ENCODE peak calls at places on chromosomes 3 and 15, in eight cellular contexts. R is mesothelial cell of epicardium, N is astrocyte, E is A549, K is chondrocyte, B is IMR-90, M is neural crest cell, J is colonic mucosa. P is an unnamed sample.

GRCh38 chr15:48856947-48857346 is 21.0 kb upstream of the EID1 start:
- DNase-seq in B (peak), M (no peak), N (peak), J (no peak), E (no peak), R (no peak), K (no peak), P (no peak)

GRCh38 chr3:17605032-17605431 is 137.4 kb downstream of the TBC1D5 start:
- DNase-seq in M (no peak), K (no peak), J (no peak), R (no peak), N (peak), E (peak), B (peak), P (no peak)

GRCh38 chr3:4355401-4356224 is 52.4 kb downstream of the SETMAR start:
- DNase-seq in E (no peak), B (no peak), M (no peak), R (peak), N (no peak), J (no peak), K (no peak), P (no peak)

GRCh38 chr3:15325228-15325627 is 7.2 kb downstream of the SH3BP5 start:
- DNase-seq in B (peak), N (peak), R (peak), K (no peak), J (no peak), M (no peak), E (no peak), P (no peak)

GRCh38 chr3:193190387-193190786 is 50.6 kb upstream of the PLAAT1 start:
- DNase-seq in E (peak), B (no peak), J (peak), R (no peak), N (peak), M (peak), K (no peak), P (no peak)

GRCh38 chr3:116059421-116060096 is 385.7 kb downstream of the LSAMP start:
- DNase-seq in K (no peak), J (no peak), B (peak), N (peak), M (no peak), R (no peak), E (peak), P (no peak)

GRCh38 chr3:46730819-46731218 is 13.2 kb upstream of the PRSS50 start:
- DNase-seq in M (no peak), J (no peak), K (no peak), N (no peak), R (no peak), E (no peak), B (no peak), P (no peak)

GRCh38 chr3:81416812-81417211 is 344.6 kb downstream of the GBE1 start:
- DNase-seq in N (no peak), M (no peak), E (no peak), J (no peak), B (no peak), K (no peak), R (no peak), P (no peak)

GRCh38 chr3:49867871-49868321 is 1.8 kb downstream of the CAMKV start:
- DNase-seq in K (no peak), B (peak), R (peak), M (peak), J (no peak), N (peak), E (peak), P (no peak)

GRCh38 chr3:129940086-129940485 is 34.4 kb upstream of the TRH start:
- DNase-seq in N (peak), J (no peak), M (no peak), R (no peak), E (no peak), K (no peak), B (no peak), P (no peak)

GRCh38 chr3:173395073-173395411 is 2.5 kb upstream of the NLGN1 start:
- DNase-seq in E (no peak), M (no peak), K (no peak), N (no peak), B (no peak), R (no peak), J (no peak), P (no peak)

GRCh38 chr3:133025546-133025945 is 12.6 kb upstream of the TMEM108 start:
- DNase-seq in J (no peak), R (no peak), M (no peak), K (no peak), E (no peak), N (no peak), B (no peak), P (no peak)

GRCh38 chr3:127959873-127960272 is 44.8 kb downstream of the KBTBD12 start:
- DNase-seq in M (peak), N (no peak), J (peak), E (peak), R (peak), B (peak), K (no peak), P (no peak)

GRCh38 chr15:33716025-33716424 is 252.3 kb upstream of the CHRM5 start:
- DNase-seq in K (no peak), N (no peak), E (no peak), M (no peak), J (no peak), R (no peak), B (no peak), P (no peak)

GRCh38 chr15:41836713-41837454 is 1.8 kb upstream of the PLA2G4B start:
- DNase-seq in R (no peak), E (no peak), J (no peak), N (no peak), K (no peak), B (no peak), M (no peak), P (no peak)

GRCh38 chr15:73338606-73339388 is 30.0 kb downstream of the HCN4 start:
- DNase-seq in R (no peak), N (no peak), E (no peak), K (no peak), M (no peak), J (no peak), B (no peak), P (no peak)

GRCh38 chr3:172648736-172649135 is 62.1 kb downstream of the NCEH1 start:
- DNase-seq in J (no peak), K (no peak), B (peak), R (no peak), N (no peak), M (no peak), E (no peak), P (no peak)

GRCh38 chr15:61500951-61501350 is 271.8 kb upstream of the RORA start:
- DNase-seq in M (no peak), N (no peak), K (no peak), E (no peak), R (no peak), J (no peak), B (no peak), P (no peak)

GRCh38 chr3:42711491-42712343 is 9.1 kb upstream of the HHATL start:
- DNase-seq in N (no peak), K (peak), E (peak), J (no peak), M (no peak), B (no peak), R (peak), P (peak)
- TF ChIP-seq CTCF in N (peak), K (peak), E (no peak), J (no peak), M (no peak), B (no peak), R (no peak), P (no peak)

DNA sequence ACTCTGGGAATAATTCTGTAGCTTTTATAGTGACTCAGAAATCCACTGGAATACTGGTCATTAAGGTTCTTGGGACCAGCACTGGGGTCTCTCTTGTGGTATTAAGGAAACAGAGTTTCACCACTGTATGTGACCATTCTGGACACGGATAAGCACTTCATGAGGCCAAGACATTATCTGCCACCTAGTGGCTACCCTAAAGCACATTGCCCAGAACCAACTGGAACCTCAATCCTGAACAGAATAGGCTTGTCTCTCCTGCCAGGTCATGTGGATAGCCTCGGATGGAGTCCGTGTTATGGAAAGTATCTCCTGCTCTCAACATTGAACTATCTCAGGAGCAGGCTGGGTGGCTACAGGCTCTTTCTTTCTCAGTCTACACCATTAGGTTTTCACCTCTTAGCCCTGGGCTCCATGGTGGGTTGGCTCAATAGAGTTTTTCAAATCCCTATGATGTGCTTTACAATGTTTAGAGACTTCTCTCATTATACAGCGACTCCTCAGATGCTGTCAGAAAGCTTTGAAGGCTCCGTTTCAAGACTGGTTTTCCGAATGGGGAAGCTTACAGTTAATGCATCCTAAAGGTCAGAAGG is 167.6 kb upstream of the ST8SIA2 start:
- DNase-seq in K (no peak), N (peak), R (no peak), E (peak), J (no peak), B (no peak), M (no peak), P (no peak)
- TF ChIP-seq CTCF in K (peak), N (peak), R (no peak), E (peak), J (peak), B (peak), M (peak), P (no peak)

GRCh38 chr15:70098461-70099166 is 897 bp upstream of the TLE3 start:
- DNase-seq in B (no peak), E (peak), J (peak), R (peak), N (no peak), K (peak), M (peak), P (peak)

GRCh38 chr15:70096975-70097336 is 761 bp downstream of the TLE3 start:
- DNase-seq in B (no peak), M (peak), R (no peak), E (no peak), N (no peak), K (no peak), J (no peak), P (no peak)

GRCh38 chr15:70099167-70099965 is 1.6 kb upstream of the TLE3 start:
- DNase-seq in K (peak), E (peak), N (peak), B (peak), M (peak), R (peak), J (peak), P (peak)

GRCh38 chr15:70097337-70098169 is at the start of gene TLE3:
- DNase-seq in B (peak), M (peak), R (peak), E (peak), N (peak), J (peak), K (peak), P (peak)

DNA sequence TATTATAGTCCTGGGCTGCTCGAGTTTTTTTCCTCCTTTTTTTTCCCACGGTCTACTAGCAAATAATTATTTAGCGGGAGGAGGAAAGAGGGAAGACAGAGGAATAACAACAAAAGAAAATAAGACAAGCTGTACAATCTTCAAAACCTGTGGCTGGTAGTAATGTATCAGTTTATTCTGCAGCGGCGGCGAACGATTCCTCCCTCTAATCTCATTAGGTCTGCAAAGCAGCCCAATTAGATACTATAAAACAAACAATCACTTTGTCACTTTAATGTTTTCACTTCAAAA is 398 bp upstream of the TLE3 start:
- DNase-seq in N (no peak), E (no peak), M (no peak), J (no peak), B (no peak), R (no peak), K (no peak), P (no peak)
- TF ChIP-seq CTCF in N (no peak), E (no peak), M (peak), J (no peak), B (no peak), R (peak), K (peak), P (no peak)

DNA sequence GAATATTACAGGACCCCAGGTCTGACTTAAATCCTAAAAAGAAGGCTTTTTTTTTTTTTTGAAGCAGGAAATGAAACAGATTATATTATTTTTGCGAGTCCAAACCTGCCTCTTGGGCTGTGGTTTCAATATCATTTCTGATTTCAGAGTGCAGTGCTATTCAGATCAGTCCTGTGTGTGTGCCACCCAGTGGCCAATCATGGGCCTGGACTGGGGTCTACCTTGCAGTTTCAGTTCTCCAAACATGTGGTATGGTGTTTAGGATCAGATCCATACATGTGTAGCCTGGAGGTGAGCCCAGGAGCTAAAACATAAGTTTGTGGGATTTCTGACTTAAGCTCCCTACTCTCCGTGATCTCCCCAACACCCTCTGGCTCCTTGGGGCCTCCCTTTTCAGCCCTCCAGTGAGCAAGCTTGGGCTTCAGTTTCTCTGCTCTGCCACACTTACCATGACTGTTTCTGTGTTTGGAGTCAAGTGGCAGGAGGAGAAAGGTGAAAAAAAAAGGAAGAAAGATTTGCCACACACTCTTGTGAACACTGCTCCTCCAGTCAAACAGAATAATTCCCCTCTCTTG is 12.1 kb upstream of the THSD4 start:
- DNase-seq in K (no peak), R (peak), B (peak), J (no peak), M (peak), E (peak), N (no peak), P (no peak)
- TF ChIP-seq CTCF in K (peak), R (no peak), B (peak), J (peak), M (peak), E (peak), N (peak), P (no peak)

GRCh38 chr15:70301396-70301795 is 203.7 kb upstream of the TLE3 start:
- DNase-seq in E (no peak), K (no peak), J (no peak), R (no peak), B (no peak), N (no peak), M (no peak), P (no peak)
- TF ChIP-seq CTCF in E (no peak), K (no peak), J (no peak), R (no peak), B (no peak), N (no peak), M (no peak), P (no peak)

GRCh38 chr3:151067158-151067557 is 18.3 kb upstream of the MED12L start:
- DNase-seq in M (no peak), R (no peak), J (no peak), E (peak), N (no peak), K (no peak), B (no peak), P (no peak)
- TF ChIP-seq CTCF in M (no peak), R (no peak), J (no peak), E (peak), N (no peak), K (no peak), B (peak), P (no peak)

GRCh38 chr3:191499307-191500125 is 38.6 kb downstream of the PYDC2 start:
- DNase-seq in K (no peak), R (peak), J (peak), E (no peak), B (peak), N (peak), M (no peak), P (no peak)

GRCh38 chr3:191500892-191501291 is 39.9 kb downstream of the PYDC2 start:
- DNase-seq in M (no peak), K (no peak), J (no peak), R (no peak), E (no peak), N (no peak), B (no peak), P (no peak)

DNA sequence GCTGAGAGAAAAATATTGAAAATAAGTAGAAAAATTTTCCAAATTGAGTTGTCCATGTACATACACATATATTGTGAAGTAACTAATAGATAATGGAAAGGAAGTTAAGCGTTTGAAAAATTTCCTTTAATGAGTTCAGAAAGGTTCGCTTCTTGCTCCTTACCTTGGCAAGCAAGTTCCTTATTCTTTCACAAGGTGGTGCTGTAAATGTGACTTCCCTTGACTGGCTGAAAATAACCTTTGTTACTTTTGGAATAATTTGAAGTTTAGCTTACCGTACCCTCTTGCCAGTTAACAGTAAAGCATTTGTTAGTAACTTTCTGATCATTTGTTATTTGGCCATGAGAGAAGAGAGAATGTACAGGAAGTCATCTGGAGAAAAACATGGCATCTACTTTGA is 41.6 kb downstream of the PYDC2 start:
- DNase-seq in E (peak), K (no peak), B (no peak), N (no peak), R (no peak), J (no peak), M (no peak), P (no peak)
- TF ChIP-seq CTCF in E (no peak), K (peak), B (no peak), N (peak), R (peak), J (no peak), M (peak), P (no peak)

DNA sequence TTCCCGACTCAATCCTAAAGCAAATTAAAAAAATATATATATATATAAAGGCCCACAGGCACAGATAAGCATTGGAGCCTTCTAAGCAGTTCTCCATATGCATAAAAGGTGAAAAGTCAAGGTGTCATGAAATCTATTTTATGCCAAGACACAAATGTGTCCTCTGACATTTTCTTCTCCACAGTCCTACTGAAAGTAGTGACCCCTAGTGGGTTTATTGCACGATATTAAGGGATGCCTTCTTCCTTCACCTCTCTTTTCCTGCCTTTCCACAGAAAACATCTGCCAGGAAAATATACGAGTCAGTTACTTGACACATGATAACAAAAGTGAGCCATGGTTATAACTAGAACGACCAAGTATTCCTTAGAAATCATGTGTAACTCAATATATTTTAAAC is 303.2 kb downstream of the TIGIT start:
- DNase-seq in E (no peak), K (no peak), J (no peak), M (no peak), R (no peak), N (no peak), B (no peak), P (no peak)
- TF ChIP-seq CTCF in E (peak), K (peak), J (no peak), M (no peak), R (no peak), N (no peak), B (peak), P (no peak)

P was measured in activated B cell treated with CpG ODN at 0.5 μM for 24 hours.